ENCODE peak calls at places on chromosome 12, in five cellular contexts. Z is pancreas, N is right lobe of liver, Y is tibial nerve, P is neural progenitor cell. E is an unnamed sample.

GRCh38 chr12:64194333-64195149 is 27.6 kb downstream of the KICS2 start:
- DNase-seq in Y (peak), P (no peak), N (no peak), Z (no peak), E (no peak)

GRCh38 chr12:106205208-106206069 is 42.4 kb downstream of the CKAP4 start:
- DNase-seq in P (peak), Y (no peak), N (peak), Z (peak), E (no peak)

GRCh38 chr12:79415296-79415695 is 275.5 kb downstream of the PAWR start:
- DNase-seq in Z (no peak), Y (no peak), N (no peak), P (no peak), E (no peak)

GRCh38 chr12:111441107-111441928 is 35.6 kb downstream of the SH2B3 start:
- DNase-seq in Y (no peak), N (no peak), P (no peak), Z (no peak), E (no peak)

GRCh38 chr12:124231980-124232653 is 62.8 kb upstream of the RFLNA start:
- DNase-seq in P (no peak), N (no peak), Z (no peak), Y (no peak), E (no peak)

GRCh38 chr12:54958048-54958658 is 26.4 kb downstream of the TESPA1 start:
- DNase-seq in Y (peak), P (peak), N (no peak), Z (no peak), E (no peak)

GRCh38 chr12:86748874-86749273 is 492.7 kb upstream of the MGAT4C start:
- DNase-seq in P (no peak), N (no peak), Y (no peak), Z (no peak), E (no peak)

GRCh38 chr12:50062733-50063452 is 5.5 kb downstream of the ASIC1 start:
- DNase-seq in Y (no peak), N (no peak), Z (no peak), P (no peak), E (no peak)

GRCh38 chr12:57896437-57897201 is 44.7 kb upstream of the ATP23 start:
- DNase-seq in Y (peak), P (peak), Z (peak), N (peak), E (peak)

GRCh38 chr12:50848963-50849362 is 6.2 kb downstream of the TMPRSS12 start:
- DNase-seq in Z (no peak), Y (no peak), N (no peak), P (no peak), E (no peak)

GRCh38 chr12:73863541-73863940 is 674.1 kb upstream of the ATXN7L3B start:
- DNase-seq in Y (no peak), N (no peak), Z (no peak), P (no peak), E (no peak)

GRCh38 chr12:62260733-62261683 is 804 bp downstream of the USP15 start:
- DNase-seq in Z (no peak), P (peak), Y (peak), N (peak), E (no peak)

DNA sequence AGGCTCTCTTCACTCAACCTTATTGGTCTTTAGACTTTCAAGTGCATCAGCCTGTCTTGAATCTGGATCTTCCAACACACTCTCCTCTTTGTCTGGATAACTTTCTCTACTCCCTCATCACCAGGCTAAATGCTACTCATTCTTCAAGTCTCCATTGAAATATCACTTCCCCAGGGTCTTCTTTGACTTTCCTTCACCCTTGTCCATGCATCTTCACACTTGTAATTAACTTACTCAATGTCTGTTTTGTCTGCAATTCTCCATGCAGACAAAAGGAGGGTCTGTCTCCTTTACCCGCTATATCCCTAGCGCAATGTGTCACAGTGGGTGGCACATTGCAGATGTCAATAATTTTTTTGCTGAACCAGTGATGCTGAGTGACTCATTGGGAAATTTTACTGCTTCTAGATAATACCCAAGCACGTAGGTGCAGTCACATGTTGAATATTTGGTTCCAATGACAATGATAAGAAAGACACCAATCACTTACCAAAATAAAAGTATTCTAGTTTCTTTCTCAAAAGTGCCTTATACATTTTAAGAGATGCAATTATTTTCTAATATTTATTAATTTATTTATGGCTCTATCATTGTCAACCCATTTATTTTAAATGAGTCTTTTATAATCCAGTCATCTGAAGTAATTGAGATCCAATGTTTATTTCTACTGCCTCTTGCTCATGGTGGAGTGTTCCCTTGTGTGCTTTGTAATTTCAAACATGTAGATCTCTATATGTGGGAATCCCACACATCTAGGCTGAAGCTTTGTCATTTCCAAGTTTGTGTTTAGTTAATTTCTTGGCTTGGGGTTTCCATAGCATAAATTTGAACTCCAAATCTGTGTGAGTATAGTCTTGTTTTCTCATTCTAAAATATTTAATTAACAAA is 21.7 kb upstream of the RFC5 start:
- DNase-seq in Z (no peak), P (no peak), N (no peak), Y (no peak), E (no peak)
- H3K4me3 ChIP-seq in Z (no peak), P (no peak), N (no peak), Y (no peak), E (no peak)

GRCh38 chr12:122519418-122519817 is 7.3 kb downstream of the RSRC2 start:
- DNase-seq in P (no peak), Z (no peak), Y (no peak), N (no peak), E (no peak)

GRCh38 chr12:122518908-122519307 is 7.8 kb downstream of the RSRC2 start:
- DNase-seq in Z (no peak), Y (no peak), N (no peak), P (no peak), E (no peak)

GRCh38 chr12:122517877-122518276 is 8.9 kb downstream of the RSRC2 start:
- DNase-seq in Z (no peak), P (no peak), Y (no peak), N (no peak), E (no peak)

GRCh38 chr12:122515275-122515674 is 11.5 kb downstream of the RSRC2 start:
- DNase-seq in P (no peak), N (no peak), Z (no peak), Y (no peak), E (no peak)

DNA sequence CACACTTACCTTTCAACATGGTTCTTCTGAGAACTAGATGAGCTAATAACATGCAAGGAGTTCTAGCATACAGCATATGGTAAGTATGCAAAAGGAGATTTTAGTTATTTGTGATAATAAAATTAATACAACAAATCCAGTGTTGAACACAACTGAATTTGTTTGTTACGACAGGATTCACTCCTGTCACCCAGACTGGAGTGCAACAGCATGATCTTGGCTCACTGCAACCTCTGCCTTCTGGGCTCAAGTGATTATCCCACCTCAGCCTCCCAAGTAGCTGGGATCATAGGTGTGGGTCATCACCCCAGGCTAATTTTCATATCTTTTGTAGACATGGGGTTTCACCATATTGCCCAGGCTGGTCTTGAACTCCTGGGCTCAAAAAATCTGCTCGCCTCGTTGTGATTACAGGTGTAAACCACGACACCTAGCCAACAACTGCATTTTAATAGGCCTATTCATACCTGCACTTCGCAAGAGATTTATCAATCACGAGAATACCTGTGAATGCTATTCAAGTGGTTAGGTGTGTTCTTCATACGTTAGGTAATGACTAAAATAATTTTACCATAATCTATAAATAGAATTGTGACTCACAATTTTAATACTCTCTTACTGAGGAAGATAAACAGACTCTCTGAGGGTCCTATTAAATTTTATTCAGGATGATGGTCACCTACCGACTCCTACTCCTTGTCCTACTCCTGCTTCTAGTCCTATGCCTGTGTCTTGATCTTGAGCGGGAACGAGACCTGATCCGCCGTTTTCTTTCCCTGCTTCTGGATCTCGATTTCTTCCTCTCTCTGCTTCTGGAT is 10.0 kb downstream of the RSRC2 start:
- DNase-seq in Y (no peak), N (no peak), Z (no peak), P (no peak), E (no peak)
- H3K27ac ChIP-seq in Y (no peak), N (no peak), Z (no peak), P (no peak), E (no peak)

DNA sequence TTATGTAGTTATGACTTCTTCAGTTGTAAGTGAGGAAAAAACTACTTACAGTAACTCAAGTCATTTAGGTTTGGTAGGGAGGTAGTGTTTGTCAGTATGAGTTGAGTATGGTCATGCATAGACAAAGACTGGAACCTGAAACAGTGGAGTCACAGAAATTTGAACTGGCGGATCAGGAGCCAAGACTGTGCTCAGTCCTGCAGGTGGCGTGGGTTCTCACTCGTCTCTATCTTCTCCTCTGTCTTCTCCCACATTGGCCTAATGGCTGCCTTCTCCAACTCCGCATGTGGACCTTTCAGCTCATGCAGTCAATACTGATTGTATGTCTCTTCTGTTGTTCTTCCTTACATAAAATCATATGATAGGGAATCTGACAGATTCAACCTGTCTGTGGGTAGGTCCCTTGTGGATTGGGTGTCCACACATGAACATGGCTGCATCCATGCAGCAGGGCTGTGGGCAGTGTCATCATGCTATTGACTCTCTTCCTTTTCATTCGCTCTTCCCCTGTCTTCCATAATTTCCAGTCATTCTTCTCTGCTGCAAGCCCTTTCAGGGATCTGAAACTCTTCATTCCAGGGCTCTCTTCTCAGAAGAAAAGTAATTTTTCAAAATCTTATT is 78.8 kb upstream of the NEDD1 start:
- DNase-seq in N (no peak), Y (no peak), P (no peak), Z (no peak), E (no peak)
- TF ChIP-seq CTCF in N (no peak), Y (no peak), P (no peak), Z (no peak), E (no peak)

GRCh38 chr12:66879392-66879791 is 200.5 kb upstream of the GRIP1 start:
- DNase-seq in Y (no peak), N (no peak), P (no peak), Z (no peak), E (no peak)

GRCh38 chr12:66883545-66883944 is 204.7 kb upstream of the GRIP1 start:
- DNase-seq in P (no peak), Y (no peak), Z (no peak), N (no peak), E (no peak)

GRCh38 chr12:66881401-66881800 is 202.5 kb upstream of the GRIP1 start:
- DNase-seq in Y (no peak), Z (no peak), P (no peak), N (no peak), E (no peak)

DNA sequence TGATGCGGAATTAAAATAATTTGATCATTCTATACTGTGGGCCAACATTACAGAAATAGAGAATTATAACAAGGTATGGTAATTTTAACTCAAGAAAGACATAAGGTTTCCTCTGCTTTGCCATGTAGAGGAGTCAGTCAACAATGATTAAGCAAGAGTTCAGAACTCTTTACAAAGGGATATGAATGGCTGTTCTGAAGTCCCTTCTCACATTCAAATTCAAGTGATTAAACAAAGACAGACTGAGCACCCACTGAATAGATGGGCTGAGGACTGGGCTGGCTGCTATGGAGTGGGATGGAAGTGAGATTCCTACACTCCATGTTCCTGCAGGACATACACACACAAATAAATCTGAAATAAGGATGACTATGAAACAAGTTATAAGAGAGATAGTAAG is 199.0 kb upstream of the GRIP1 start:
- DNase-seq in P (no peak), N (no peak), Y (no peak), Z (no peak), E (no peak)
- H3K4me3 ChIP-seq in P (no peak), N (no peak), Y (no peak), Z (no peak), E (no peak)

GRCh38 chr12:121399391-121400331 is at the start of gene RNF34:
- DNase-seq in Z (peak), P (peak), N (peak), Y (peak), E (peak)

GRCh38 chr12:121400332-121401139 is 618 bp downstream of the RNF34 start:
- DNase-seq in Y (peak), Z (peak), N (no peak), P (peak), E (peak)

GRCh38 chr12:121405211-121405610 is 5.3 kb downstream of the RNF34 start:
- DNase-seq in P (no peak), Z (no peak), Y (no peak), N (no peak), E (no peak)

GRCh38 chr12:121403721-121404120 is 3.8 kb downstream of the RNF34 start:
- DNase-seq in Y (no peak), P (no peak), Z (no peak), N (no peak), E (no peak)

GRCh38 chr12:121404734-121405133 is 4.8 kb downstream of the RNF34 start:
- DNase-seq in Y (no peak), Z (no peak), N (no peak), P (no peak), E (no peak)
- H3K27ac ChIP-seq in Y (no peak), Z (no peak), N (no peak), P (no peak), E (no peak)

E was measured in right atrium auricular region.